ENCODE peak calls at places on chromosomes 1 and 21, in eight cellular contexts. I is Panc1, K is HCT116, D is GM23338, O is HepG2, P is upper lobe of left lung, Q is GM12878, J is K562. S is an unnamed sample.

GRCh38 chr1:108590436-108590835 is 30.5 kb downstream of the EEIG2 start:
- ATAC-seq in I (no peak), K (no peak), D (no peak), O (no peak), P (no peak), Q (no peak), J (no peak), S (peak)

GRCh38 chr21:31396399-31396798 is 52.3 kb upstream of the TIAM1 start:
- ATAC-seq in I (no peak), K (no peak), D (no peak), O (no peak), P (no peak), Q (no peak), J (no peak), S (no peak)

GRCh38 chr1:205438213-205439158 is 16.6 kb upstream of the LEMD1 start:
- ATAC-seq in I (peak), K (peak), D (peak), O (peak), P (peak), Q (no peak), J (peak), S (peak)

GRCh38 chr1:95451904-95452303 is 217.9 kb downstream of the RWDD3 start:
- ATAC-seq in I (no peak), K (no peak), D (no peak), O (no peak), P (no peak), Q (no peak), J (no peak), S (no peak)

GRCh38 chr21:45103966-45104520 is 29.7 kb downstream of the ADARB1 start:
- ATAC-seq in I (peak), K (no peak), D (no peak), O (no peak), P (no peak), Q (peak), J (peak), S (no peak)

GRCh38 chr1:14765773-14766172 is 167.3 kb downstream of the KAZN start:
- ATAC-seq in I (no peak), K (peak), D (no peak), O (no peak), P (no peak), Q (no peak), J (no peak), S (no peak)

GRCh38 chr1:238944028-238944427 is 442.3 kb upstream of the CHRM3 start:
- ATAC-seq in I (no peak), K (no peak), D (no peak), O (no peak), P (no peak), Q (no peak), J (no peak), S (no peak)

GRCh38 chr1:3306583-3307285 is 147.7 kb upstream of the ARHGEF16 start:
- ATAC-seq in I (no peak), K (no peak), D (no peak), O (no peak), P (no peak), Q (no peak), J (no peak), S (no peak)

GRCh38 chr1:171922999-171923398 is 81.7 kb downstream of the DNM3 start:
- ATAC-seq in I (no peak), K (no peak), D (no peak), O (no peak), P (no peak), Q (no peak), J (no peak), S (no peak)

GRCh38 chr1:224061436-224061835 is 52.5 kb upstream of the FBXO28 start:
- ATAC-seq in I (no peak), K (no peak), D (peak), O (peak), P (no peak), Q (peak), J (peak), S (no peak)

GRCh38 chr1:23923592-23924495 is 10.7 kb upstream of the CNR2 start:
- ATAC-seq in I (no peak), K (no peak), D (no peak), O (no peak), P (no peak), Q (no peak), J (no peak), S (no peak)

GRCh38 chr1:174153085-174153824 is 6.1 kb upstream of the RABGAP1L start:
- ATAC-seq in I (no peak), K (peak), D (no peak), O (peak), P (no peak), Q (peak), J (peak), S (no peak)

GRCh38 chr1:67880056-67880601 is 46.9 kb upstream of the GNG12 start:
- ATAC-seq in I (peak), K (no peak), D (no peak), O (no peak), P (no peak), Q (no peak), J (no peak), S (no peak)

GRCh38 chr21:34707876-34708325 is 39.1 kb downstream of the CLIC6 start:
- ATAC-seq in I (no peak), K (no peak), D (no peak), O (no peak), P (no peak), Q (peak), J (no peak), S (no peak)

GRCh38 chr1:78250201-78250600 is 204.4 kb downstream of the GIPC2 start:
- ATAC-seq in I (no peak), K (no peak), D (no peak), O (no peak), P (no peak), Q (peak), J (no peak), S (no peak)

GRCh38 chr1:15168479-15168878 is 14.9 kb downstream of the TMEM51 start:
- ATAC-seq in I (peak), K (no peak), D (no peak), O (no peak), P (peak), Q (peak), J (no peak), S (no peak)

GRCh38 chr1:228453614-228454013 is 33.6 kb upstream of the RNF187 start:
- ATAC-seq in I (no peak), K (no peak), D (no peak), O (peak), P (no peak), Q (no peak), J (no peak), S (no peak)

GRCh38 chr1:109933856-109934711 is 23.4 kb downstream of the CSF1 start:
- ATAC-seq in I (peak), K (no peak), D (no peak), O (peak), P (peak), Q (peak), J (peak), S (peak)

GRCh38 chr1:40389871-40390560 is 16.5 kb downstream of the SMAP2 start:
- ATAC-seq in I (no peak), K (no peak), D (no peak), O (peak), P (no peak), Q (peak), J (no peak), S (peak)

GRCh38 chr21:34499116-34499515 is 12.9 kb downstream of the KCNE1 start:
- ATAC-seq in I (no peak), K (no peak), D (no peak), O (no peak), P (no peak), Q (no peak), J (no peak), S (no peak)

GRCh38 chr1:10724052-10724494 is 72.4 kb downstream of the CASZ1 start:
- ATAC-seq in I (peak), K (peak), D (no peak), O (no peak), P (peak), Q (no peak), J (no peak), S (peak)

GRCh38 chr1:165564561-165564960 is 20.8 kb downstream of the LRRC52 start:
- ATAC-seq in I (no peak), K (no peak), D (no peak), O (no peak), P (no peak), Q (no peak), J (no peak), S (no peak)

GRCh38 chr1:158564608-158565007 is 5.8 kb downstream of the OR6P1 start:
- ATAC-seq in I (no peak), K (no peak), D (no peak), O (no peak), P (no peak), Q (no peak), J (no peak), S (no peak)

GRCh38 chr1:25706146-25707089 is 89.8 kb downstream of the MAN1C1 start:
- ATAC-seq in I (no peak), K (no peak), D (peak), O (no peak), P (peak), Q (no peak), J (no peak), S (no peak)

GRCh38 chr1:101995984-101996731 is 568 bp downstream of the OLFM3 start:
- ATAC-seq in I (no peak), K (no peak), D (peak), O (no peak), P (no peak), Q (no peak), J (no peak), S (no peak)
- TF ChIP-seq POLR2AphosphoS5 in I (no peak), K (no peak), D (no peak), O (no peak), P (no peak), Q (no peak), J (no peak), S (no peak)

GRCh38 chr1:230232352-230232751 is 165.3 kb downstream of the GALNT2 start:
- ATAC-seq in I (no peak), K (no peak), D (peak), O (no peak), P (no peak), Q (no peak), J (no peak), S (no peak)
- TF ChIP-seq POLR2AphosphoS5 in I (no peak), K (no peak), D (no peak), O (no peak), P (no peak), Q (no peak), J (no peak), S (no peak)

DNA sequence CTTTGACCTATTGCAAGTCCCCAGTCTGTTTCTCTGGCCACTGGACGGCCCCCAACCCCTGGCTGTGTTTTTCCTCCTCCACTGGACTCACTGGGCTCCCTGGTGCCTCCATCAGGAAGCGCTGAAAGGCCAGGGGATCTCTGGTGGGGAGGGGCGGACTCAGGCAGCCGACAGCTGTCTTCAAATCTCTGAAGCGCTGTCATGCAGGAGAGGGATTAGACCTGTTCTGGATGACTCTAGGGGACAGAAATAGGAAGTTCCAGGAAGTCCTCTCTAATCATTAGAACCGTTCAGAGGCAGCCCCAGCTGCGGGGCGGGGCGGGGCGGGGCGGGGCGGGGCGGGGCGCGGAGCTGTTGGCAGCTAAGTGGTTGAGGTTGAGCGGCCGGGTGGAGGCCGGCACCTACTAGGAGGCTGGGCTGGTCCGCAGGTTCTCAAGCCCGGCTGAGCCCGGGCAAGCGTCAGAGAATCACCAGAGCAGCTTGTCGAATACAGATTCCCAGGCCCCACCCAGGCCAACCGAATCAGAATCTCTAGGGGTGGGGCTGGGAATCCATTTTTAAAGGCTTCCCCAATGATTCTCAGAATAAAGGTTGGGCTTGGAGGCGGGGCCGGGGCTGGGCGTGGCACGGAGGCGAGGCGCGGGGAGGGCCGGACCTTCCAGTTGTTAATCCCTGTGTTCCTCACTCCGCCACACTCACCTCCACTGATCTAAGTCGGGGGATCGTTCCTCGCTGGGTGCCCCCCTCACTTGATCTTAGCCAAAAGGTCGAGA is 11.4 kb upstream of the PHLDA3 start:
- ATAC-seq in I (peak), K (peak), D (peak), O (peak), P (peak), Q (peak), J (peak), S (peak)
- TF ChIP-seq POLR2AphosphoS5 in I (no peak), K (peak), D (peak), O (no peak), P (peak), Q (no peak), J (peak), S (no peak)

DNA sequence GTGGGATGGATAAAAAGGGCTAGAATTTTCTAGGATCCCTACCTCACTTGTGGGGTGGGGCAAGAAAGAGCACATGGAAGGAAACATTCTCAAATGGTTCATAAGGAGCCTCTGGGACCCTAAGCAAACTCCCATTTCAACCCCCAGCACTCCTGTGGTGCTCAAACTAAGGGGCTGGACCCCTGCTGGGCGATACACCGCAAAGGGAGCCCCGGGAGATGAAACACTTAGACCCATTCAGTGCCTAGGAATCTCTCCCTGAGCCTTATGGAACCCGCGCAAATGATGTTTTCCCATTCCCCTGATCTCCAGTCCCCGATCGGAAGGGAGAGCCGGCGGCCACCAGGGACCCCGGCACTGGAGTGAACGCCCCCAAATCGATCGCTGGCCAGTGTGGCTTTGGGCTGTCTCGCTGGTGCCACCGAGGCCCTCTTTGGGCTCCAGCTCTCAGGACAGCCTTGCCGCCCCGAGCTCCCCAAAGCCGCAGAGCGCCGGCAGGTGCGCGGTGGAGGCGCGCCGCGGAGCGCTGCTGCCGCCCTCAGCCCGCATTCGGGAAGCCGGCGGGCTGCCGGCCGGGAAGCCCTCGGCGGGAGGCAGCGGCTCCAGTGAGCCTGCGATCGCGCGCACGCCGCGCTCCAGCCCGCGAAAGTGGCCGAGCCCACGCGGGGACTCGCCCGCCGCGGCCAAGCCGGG is 1.2 kb downstream of the PLXNA2 start:
- ATAC-seq in I (peak), K (peak), D (peak), O (peak), P (no peak), Q (no peak), J (peak), S (peak)
- TF ChIP-seq POLR2AphosphoS5 in I (no peak), K (no peak), D (no peak), O (no peak), P (no peak), Q (no peak), J (no peak), S (no peak)

DNA sequence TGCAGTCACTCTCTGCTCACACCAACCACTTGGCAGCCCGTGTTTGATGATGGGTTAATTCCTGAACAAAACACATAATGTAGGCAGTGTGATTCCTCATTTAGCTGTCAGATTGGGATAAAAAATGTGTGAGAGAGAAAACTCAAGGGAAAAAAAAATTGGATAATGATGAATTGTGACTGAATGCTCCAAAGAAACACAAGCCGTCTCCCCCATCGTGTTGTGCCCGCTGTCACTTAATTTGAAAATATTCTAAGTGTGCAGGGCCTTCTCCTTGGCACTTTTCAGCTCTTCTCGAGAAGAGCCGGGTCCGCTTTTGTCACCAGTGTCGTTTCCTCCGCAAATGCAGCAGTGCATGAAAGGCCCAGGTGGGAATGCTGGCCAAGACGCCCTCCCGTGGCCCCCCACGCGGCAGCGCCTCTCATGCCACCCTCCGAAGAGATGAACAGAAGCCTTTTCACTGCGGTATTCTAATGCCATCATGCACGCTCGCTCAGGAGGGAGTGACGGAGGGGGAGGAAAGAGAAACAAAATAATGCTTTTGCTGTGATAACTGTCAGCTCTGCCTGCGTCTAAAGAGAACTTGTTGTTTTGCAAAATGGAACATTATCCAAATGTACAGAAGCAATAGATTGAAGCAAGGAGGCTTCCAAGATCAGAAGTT is 166.3 kb upstream of the ZC3H12A start:
- ATAC-seq in I (no peak), K (no peak), D (no peak), O (no peak), P (no peak), Q (no peak), J (no peak), S (no peak)
- TF ChIP-seq POLR2AphosphoS5 in I (no peak), K (no peak), D (no peak), O (no peak), P (no peak), Q (no peak), J (no peak), S (no peak)

GRCh38 chr21:46668381-46668780 is 32.9 kb downstream of the PRMT2 start:
- ATAC-seq in I (no peak), K (no peak), D (no peak), O (no peak), P (no peak), Q (no peak), J (no peak), S (no peak)

GRCh38 chr21:46664316-46664995 is 29.0 kb downstream of the PRMT2 start:
- ATAC-seq in I (no peak), K (no peak), D (no peak), O (no peak), P (no peak), Q (no peak), J (no peak), S (no peak)

GRCh38 chr21:46665566-46665965 is 30.1 kb downstream of the PRMT2 start:
- ATAC-seq in I (no peak), K (no peak), D (no peak), O (no peak), P (no peak), Q (no peak), J (no peak), S (no peak)

GRCh38 chr21:46667191-46667734 is 31.8 kb downstream of the PRMT2 start:
- ATAC-seq in I (peak), K (peak), D (peak), O (peak), P (no peak), Q (peak), J (no peak), S (no peak)

GRCh38 chr21:46667735-46668380 is 32.4 kb downstream of the PRMT2 start:
- ATAC-seq in I (peak), K (peak), D (peak), O (peak), P (no peak), Q (peak), J (no peak), S (no peak)
- TF ChIP-seq POLR2AphosphoS5 in I (no peak), K (no peak), D (peak), O (peak), P (no peak), Q (no peak), J (no peak), S (no peak)

S was measured in gastroesophageal sphincter.